ENCODE peak calls at places on chromosomes 1 and 21, in four cellular contexts. B is WTC11, W is K562, M is HepG2. E is an unnamed sample.
A peak's percentile ranks its signal among the peaks of the same experiment; 100 is the strongest.

GRCh38 chr1:113887392-113887767 is at the start of gene BCL2L15:
- DNase-seq in M (no peak), B (no peak), W (no peak), E (no peak)

GRCh38 chr1:163036661-163037060 is 32.5 kb upstream of the RGS4 start:
- DNase-seq in W (no peak), B (no peak), M (no peak), E (no peak)

GRCh38 chr1:176241385-176242015 is 34.4 kb upstream of the COP1 start:
- DNase-seq in B (no peak), W (no peak), M (no peak), E (no peak)

GRCh38 chr1:156065871-156066270 is 4.9 kb downstream of the RAB25 start:
- DNase-seq in M (no peak), W (no peak), B (no peak), E (no peak)

GRCh38 chr1:183281039-183281438 is 95.0 kb downstream of the LAMC2 start:
- DNase-seq in M (no peak), W (no peak), B (no peak), E (no peak)

GRCh38 chr1:210686841-210687240 is 358.1 kb downstream of the HHAT start:
- DNase-seq in M (no peak), B (no peak), W (no peak), E (no peak)

GRCh38 chr21:40567511-40567910 is 279.4 kb downstream of the DSCAM start:
- DNase-seq in W (no peak), M (no peak), B (no peak), E (no peak)

GRCh38 chr1:35887508-35887907 is 4.5 kb downstream of the AGO1 start:
- DNase-seq in B (no peak), W (no peak), M (no peak), E (no peak)

GRCh38 chr1:33219886-33220661 is 36.2 kb upstream of the ZNF362 start:
- DNase-seq in B (no peak), M (no peak), W (no peak), E (peak; percentile 27)

GRCh38 chr1:7257225-7257624 is 472.0 kb downstream of the CAMTA1 start:
- DNase-seq in M (no peak), W (no peak), B (no peak), E (peak; percentile 28)

GRCh38 chr1:54610601-54611580 is 12.4 kb downstream of the FAM151A start:
- DNase-seq in B (peak; percentile 11), M (no peak), W (no peak), E (no peak)

GRCh38 chr1:24725209-24725651 is 20.0 kb upstream of the CLIC4 start:
- DNase-seq in B (peak; percentile 44), M (peak; percentile 80), W (no peak), E (no peak)

GRCh38 chr1:159752135-159752580 is 28.6 kb upstream of the DUSP23 start:
- DNase-seq in W (no peak), M (peak; percentile 21), B (no peak), E (no peak)

GRCh38 chr1:30692948-30693301 is 30.5 kb downstream of the MATN1 start:
- DNase-seq in M (no peak), W (no peak), B (no peak), E (no peak)
- TF ChIP-seq ELF4 in M (no peak), W (no peak), B (no peak), E (no peak)

DNA sequence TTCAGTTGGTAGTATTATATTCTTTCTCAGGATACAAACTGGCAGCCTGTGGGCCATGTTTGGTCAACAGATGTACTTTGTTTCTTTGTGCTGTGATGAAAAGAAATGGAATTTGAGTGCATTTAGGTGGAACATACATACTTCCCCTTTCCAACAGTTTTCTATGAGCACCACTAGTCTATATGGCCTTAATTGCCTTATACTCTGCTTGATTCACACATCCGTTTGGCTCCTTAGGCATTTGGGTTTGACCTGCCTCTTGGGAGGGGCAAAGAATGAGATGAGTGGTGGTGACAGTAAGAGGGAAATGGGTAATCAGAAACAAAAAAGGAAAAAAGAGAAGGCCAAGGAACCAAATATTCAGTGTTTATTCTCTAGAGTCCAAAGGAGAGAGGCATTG is 17.0 kb downstream of the CFAP126 start:
- DNase-seq in W (no peak), M (no peak), B (no peak), E (no peak)
- TF ChIP-seq ELF4 in W (no peak), M (no peak), B (no peak), E (no peak)

DNA sequence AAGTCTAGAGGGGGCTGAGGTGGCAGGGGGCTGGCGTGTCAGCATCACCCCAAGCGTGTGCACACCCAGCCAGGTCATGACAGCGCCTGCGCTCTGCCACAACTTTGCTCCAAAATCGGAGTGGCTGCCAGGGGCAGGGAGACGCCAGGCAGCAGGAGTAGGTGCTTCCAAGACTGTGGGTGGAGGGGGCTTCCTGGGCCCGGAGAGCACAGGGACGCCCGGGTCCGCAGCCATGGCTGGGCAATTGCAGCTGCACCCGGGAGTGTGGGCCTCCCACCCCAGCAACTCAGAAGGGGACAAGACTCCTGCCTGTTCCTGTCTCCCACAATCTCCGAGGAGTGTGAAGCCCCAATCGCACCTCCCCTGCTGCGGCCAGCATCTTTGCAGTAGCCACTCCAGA is 53.1 kb upstream of the CYYR1 start:
- DNase-seq in B (no peak), W (no peak), M (no peak), E (no peak)
- TF ChIP-seq ELF4 in B (no peak), W (no peak), M (no peak), E (no peak)

GRCh38 chr1:118143828-118144227 is 41.2 kb downstream of the SPAG17 start:
- DNase-seq in W (no peak), B (no peak), M (no peak), E (no peak)
- TF ChIP-seq ELF4 in W (no peak), B (no peak), M (no peak), E (no peak)